ENCODE peak calls at places on chromosomes 13 and 19, in six cellular contexts. N is AG10803, D is omental fat pad, U is epithelial cell of esophagus, F is astrocyte of the spinal cord, I is GM13976. A is an unnamed sample.
A peak's percentile ranks its signal among the peaks of the same experiment; 100 is the strongest.

GRCh38 chr13:111046590-111047141 is 68.4 kb upstream of the ARHGEF7 start:
- DNase-seq in N (peak; percentile 45), D (no peak), U (no peak), F (peak; percentile 27), I (peak; percentile 83), A (no peak)

GRCh38 chr13:107715496-107715895 is 499.8 kb downstream of the LIG4 start:
- DNase-seq in N (no peak), D (no peak), U (no peak), F (no peak), I (no peak), A (no peak)

GRCh38 chr19:33125929-33126388 is 6.0 kb upstream of the WDR88 start:
- DNase-seq in N (peak; percentile 66), D (no peak), U (peak; percentile 72), F (peak; percentile 69), I (peak; percentile 83), A (no peak)

GRCh38 chr13:96781141-96781540 is 213.1 kb downstream of the OXGR1 start:
- DNase-seq in N (no peak), D (no peak), U (peak; percentile 17), F (no peak), I (no peak), A (no peak)

GRCh38 chr19:30564551-30565011 is 192.4 kb downstream of the ZNF536 start:
- DNase-seq in N (no peak), D (no peak), U (no peak), F (no peak), I (no peak), A (no peak)

GRCh38 chr13:92224052-92224821 is 825.8 kb downstream of the GPC5 start:
- DNase-seq in N (peak; percentile 58), D (no peak), U (no peak), F (peak; percentile 95), I (no peak), A (no peak)

GRCh38 chr19:46909356-46909755 is 48.6 kb downstream of the ARHGAP35 start:
- DNase-seq in N (no peak), D (no peak), U (no peak), F (no peak), I (no peak), A (no peak)

GRCh38 chr13:43357435-43358065 is 334.2 kb downstream of the DNAJC15 start:
- DNase-seq in N (no peak), D (no peak), U (no peak), F (no peak), I (no peak), A (no peak)

GRCh38 chr13:97284558-97284957 is 62.4 kb downstream of the MBNL2 start:
- DNase-seq in N (peak; percentile 77), D (no peak), U (no peak), F (no peak), I (no peak), A (no peak)

GRCh38 chr19:29665215-29665825 is at the start of gene PLEKHF1:
- DNase-seq in N (peak; percentile 73), D (peak; percentile 67), U (peak; percentile 84), F (peak; percentile 76), I (peak; percentile 97), A (peak; percentile 93)

GRCh38 chr19:49896863-49897621 is at the start of gene IL4I1:
- DNase-seq in N (peak; percentile 9), D (no peak), U (no peak), F (peak; percentile 19), I (peak; percentile 82), A (no peak)

GRCh38 chr13:77359171-77359570 is 32.3 kb upstream of the MYCBP2 start:
- DNase-seq in N (peak; percentile 23), D (no peak), U (peak; percentile 23), F (no peak), I (no peak), A (no peak)

GRCh38 chr19:35063940-35064818 is 22.7 kb downstream of the HPN start:
- DNase-seq in N (peak; percentile 70), D (no peak), U (peak; percentile 86), F (peak; percentile 69), I (no peak), A (no peak)

GRCh38 chr13:20823071-20823470 is 49.3 kb upstream of the EEF1AKMT1 start:
- DNase-seq in N (peak; percentile 40), D (no peak), U (no peak), F (no peak), I (no peak), A (no peak)

GRCh38 chr13:31240921-31241320 is 41.1 kb downstream of the B3GLCT start:
- DNase-seq in N (no peak), D (no peak), U (no peak), F (no peak), I (no peak), A (no peak)

GRCh38 chr13:19810996-19811881 is 28.5 kb upstream of the PSPC1 start:
- DNase-seq in N (peak; percentile 9), D (no peak), U (no peak), F (no peak), I (no peak), A (no peak)

GRCh38 chr13:97574926-97575325 is 141.0 kb downstream of the RAP2A start:
- DNase-seq in N (peak; percentile 25), D (no peak), U (peak; percentile 62), F (peak; percentile 3), I (peak; percentile 26), A (no peak)

GRCh38 chr13:114066956-114067355 is 65.5 kb downstream of the RASA3 start:
- DNase-seq in N (no peak), D (no peak), U (no peak), F (no peak), I (no peak), A (no peak)

GRCh38 chr13:73274147-73274546 is 215.3 kb downstream of the KLF5 start:
- DNase-seq in N (peak; percentile 81), D (no peak), U (no peak), F (no peak), I (no peak), A (no peak)

GRCh38 chr13:111584101-111584500 is 263.7 kb downstream of the TEX29 start:
- DNase-seq in N (no peak), D (no peak), U (no peak), F (no peak), I (no peak), A (no peak)

GRCh38 chr19:3224346-3225325 is at the start of gene CELF5:
- DNase-seq in N (peak; percentile 11), D (no peak), U (peak; percentile 23), F (no peak), I (peak; percentile 90), A (peak; percentile 71)

GRCh38 chr19:40461669-40462221 is 3.8 kb downstream of the BLVRB start:
- DNase-seq in N (no peak), D (no peak), U (no peak), F (no peak), I (no peak), A (no peak)

GRCh38 chr13:21458457-21458815 is 667 bp downstream of the ZDHHC20 start:
- DNase-seq in N (no peak), D (no peak), U (peak; percentile 71), F (no peak), I (peak; percentile 67), A (no peak)

GRCh38 chr19:16368385-16369305 is 44.0 kb downstream of the KLF2 start:
- DNase-seq in N (no peak), D (no peak), U (no peak), F (no peak), I (no peak), A (no peak)

GRCh38 chr13:41648314-41648935 is 191.1 kb downstream of the RGCC start:
- DNase-seq in N (peak; percentile 46), D (no peak), U (peak; percentile 57), F (peak; percentile 84), I (no peak), A (no peak)

GRCh38 chr13:41650706-41651105 is 193.4 kb downstream of the RGCC start:
- DNase-seq in N (no peak), D (no peak), U (no peak), F (no peak), I (no peak), A (no peak)

GRCh38 chr13:41651413-41652068 is 194.2 kb downstream of the RGCC start:
- DNase-seq in N (peak; percentile 46), D (no peak), U (no peak), F (no peak), I (no peak), A (no peak)

GRCh38 chr13:41652735-41653361 is 195.5 kb downstream of the RGCC start:
- DNase-seq in N (peak; percentile 78), D (no peak), U (peak; percentile 64), F (peak; percentile 78), I (peak; percentile 51), A (no peak)

GRCh38 chr13:41649659-41650058 is 192.3 kb downstream of the RGCC start:
- DNase-seq in N (peak; percentile 33), D (no peak), U (peak; percentile 10), F (peak; percentile 55), I (no peak), A (no peak)
- TF ChIP-seq CTCF in N (peak; percentile 48), D (no peak), U (peak; percentile 41), F (peak; percentile 58), I (no peak), A (no peak)

DNA sequence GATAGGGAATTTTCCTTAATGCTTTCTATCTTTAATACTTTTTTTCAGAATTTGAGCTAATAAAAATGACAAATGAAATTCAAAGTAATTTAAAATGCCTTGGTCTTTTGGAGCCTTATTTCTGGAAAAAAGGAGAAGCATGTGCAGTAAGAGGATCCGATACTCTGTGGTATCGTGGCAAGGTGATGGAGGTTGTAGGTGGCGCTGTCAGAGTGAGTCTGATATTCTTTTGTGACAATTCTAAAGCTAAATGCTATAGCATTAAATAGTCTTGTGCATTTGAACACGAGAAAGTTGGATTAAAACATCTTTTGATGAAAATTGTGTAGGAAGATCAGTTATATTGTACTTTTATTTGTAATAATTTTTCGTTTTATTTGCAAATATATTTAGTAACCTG is 95.0 kb downstream of the RNF17 start:
- DNase-seq in N (no peak), D (no peak), U (no peak), F (no peak), I (no peak), A (no peak)
- TF ChIP-seq CTCF in N (no peak), D (no peak), U (no peak), F (no peak), I (no peak), A (no peak)

GRCh38 chr13:71591380-71591779 is 275.6 kb downstream of the DACH1 start:
- DNase-seq in N (no peak), D (no peak), U (peak; percentile 13), F (no peak), I (no peak), A (no peak)

GRCh38 chr13:71587193-71587592 is 279.8 kb downstream of the DACH1 start:
- DNase-seq in N (no peak), D (no peak), U (no peak), F (no peak), I (no peak), A (no peak)

GRCh38 chr13:71587778-71588177 is 279.2 kb downstream of the DACH1 start:
- DNase-seq in N (no peak), D (no peak), U (no peak), F (no peak), I (no peak), A (no peak)

DNA sequence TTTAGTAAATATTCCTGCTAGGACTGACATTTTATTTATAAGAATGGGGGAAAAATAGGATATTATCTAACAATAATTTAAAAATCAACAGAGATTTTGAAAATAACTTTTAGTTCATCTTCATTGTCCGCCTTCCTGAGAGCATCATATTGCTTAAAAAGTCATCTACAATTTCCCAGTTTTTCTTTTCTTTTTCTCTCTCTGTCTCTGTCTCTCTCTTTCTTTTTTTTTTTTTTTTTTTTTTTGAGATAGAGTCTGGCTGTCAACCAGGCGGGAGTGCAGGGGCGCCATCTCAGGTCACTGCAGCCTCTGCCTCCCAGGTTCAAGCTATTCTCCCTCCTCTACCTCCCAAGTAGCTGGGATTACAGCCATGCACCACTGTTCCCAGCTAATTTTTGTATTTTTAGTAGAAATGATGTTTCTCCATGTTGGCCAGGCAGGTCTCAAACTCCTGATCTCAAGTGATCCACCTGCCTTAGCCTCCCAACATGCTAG is 276.3 kb downstream of the DACH1 start:
- DNase-seq in N (no peak), D (no peak), U (no peak), F (no peak), I (no peak), A (no peak)
- TF ChIP-seq CTCF in N (no peak), D (no peak), U (no peak), F (no peak), I (no peak), A (no peak)

GRCh38 chr19:7748756-7749155 is 1.4 kb upstream of the CD209 start:
- DNase-seq in N (no peak), D (no peak), U (peak; percentile 21), F (no peak), I (no peak), A (no peak)
- TF ChIP-seq CTCF in N (peak; percentile 11), D (no peak), U (peak; percentile 14), F (no peak), I (no peak), A (no peak)